ENCODE peak calls at places on chromosomes 13 and 19, in five cellular contexts. X is H9, D is trophoblast cell, J is mesenchymal stem cell, P is H1. G is an unnamed sample.

GRCh38 chr19:18046066-18046718 is 38.2 kb downstream of the ARRDC2 start:
- DNase-seq in X (no peak), D (peak), J (peak), P (no peak), G (no peak)

GRCh38 chr19:57437931-57438330 is 2.8 kb downstream of the ZNF749 start:
- DNase-seq in X (no peak), D (no peak), J (no peak), P (no peak), G (no peak)

GRCh38 chr19:45767881-45768643 is 990 bp downstream of the SIX5 start:
- DNase-seq in X (peak), D (peak), J (peak), P (peak), G (peak)

GRCh38 chr19:584240-585001 is 5.3 kb upstream of the HCN2 start:
- DNase-seq in X (peak), D (peak), J (peak), P (peak), G (peak)

GRCh38 chr19:45016388-45017314 is 15.4 kb downstream of the RELB start:
- DNase-seq in X (peak), D (peak), J (peak), P (peak), G (peak)

GRCh38 chr13:28805193-28805819 is 14.8 kb upstream of the MTUS2 start:
- DNase-seq in X (peak), D (peak), J (no peak), P (peak), G (no peak)

GRCh38 chr19:590750-591098 is 1.0 kb downstream of the HCN2 start:
- DNase-seq in X (no peak), D (no peak), J (no peak), P (no peak), G (no peak)

GRCh38 chr19:43611788-43612187 is at the start of gene SRRM5:
- DNase-seq in X (no peak), D (no peak), J (no peak), P (no peak), G (no peak)

GRCh38 chr19:49301165-49301865 is 23.7 kb downstream of the SLC6A16 start:
- DNase-seq in X (peak), D (peak), J (peak), P (peak), G (peak)

GRCh38 chr13:27189192-27189591 is 17.6 kb upstream of the USP12 start:
- DNase-seq in X (no peak), D (no peak), J (no peak), P (no peak), G (no peak)

GRCh38 chr13:26482451-26483197 is 74.9 kb upstream of the WASF3 start:
- DNase-seq in X (peak), D (peak), J (peak), P (peak), G (peak)

GRCh38 chr19:35059006-35059798 is 17.7 kb downstream of the HPN start:
- DNase-seq in X (no peak), D (no peak), J (no peak), P (no peak), G (no peak)

DNA sequence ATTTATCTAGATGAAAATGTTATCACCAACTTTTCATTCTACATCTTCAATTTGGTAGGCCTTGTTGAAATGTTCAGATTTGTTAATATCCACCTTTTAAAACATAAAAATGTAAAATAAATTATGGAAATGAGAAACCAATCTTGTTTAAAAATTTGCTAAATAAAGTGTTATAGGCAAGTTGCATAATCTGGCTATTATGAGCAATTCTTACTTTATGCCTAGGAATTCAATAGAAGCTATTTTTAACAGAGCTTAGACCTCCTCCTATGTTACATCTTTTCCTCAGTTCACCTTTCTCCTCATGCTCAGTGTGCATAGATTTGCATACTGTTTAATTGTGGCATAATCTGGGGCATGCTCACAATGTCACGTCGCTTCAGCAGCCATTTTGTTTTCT is 87.9 kb upstream of the POSTN start:
- DNase-seq in X (no peak), D (no peak), J (no peak), P (no peak), G (no peak)
- H4K91ac ChIP-seq in X (no peak), D (no peak), J (no peak), P (no peak), G (no peak)

GRCh38 chr13:91534996-91535395 is 136.6 kb downstream of the GPC5 start:
- DNase-seq in X (no peak), D (no peak), J (no peak), P (no peak), G (no peak)

GRCh38 chr13:91531646-91532045 is 133.2 kb downstream of the GPC5 start:
- DNase-seq in X (no peak), D (no peak), J (no peak), P (no peak), G (no peak)

GRCh38 chr13:91537376-91537775 is 139.0 kb downstream of the GPC5 start:
- DNase-seq in X (no peak), D (no peak), J (no peak), P (no peak), G (no peak)

DNA sequence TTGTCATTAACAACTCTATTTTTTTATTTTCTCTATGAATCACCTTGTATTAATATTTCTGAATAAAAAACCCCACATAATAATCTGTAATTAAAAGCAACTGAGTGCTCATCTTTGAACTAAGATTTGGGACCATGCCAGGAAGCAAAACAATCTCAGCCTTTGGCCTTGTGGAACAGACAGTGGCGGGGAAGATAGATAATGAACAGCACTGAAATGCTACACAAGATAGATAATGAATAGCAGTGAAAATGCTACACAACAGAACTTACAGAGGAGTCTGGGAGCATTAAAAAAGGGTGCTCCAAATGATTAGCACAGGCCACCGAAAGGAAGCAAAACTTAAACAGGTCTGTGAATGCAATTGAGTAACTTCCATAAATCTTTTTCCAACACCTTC is 134.9 kb downstream of the GPC5 start:
- DNase-seq in X (no peak), D (no peak), J (no peak), P (no peak), G (no peak)
- H2BK12ac ChIP-seq in X (no peak), D (no peak), J (no peak), P (no peak), G (no peak)

GRCh38 chr13:98508280-98509074 is 68.4 kb downstream of the STK24 start:
- DNase-seq in X (no peak), D (peak), J (peak), P (no peak), G (no peak)
- H4K91ac ChIP-seq in X (no peak), D (no peak), J (no peak), P (no peak), G (no peak)

DNA sequence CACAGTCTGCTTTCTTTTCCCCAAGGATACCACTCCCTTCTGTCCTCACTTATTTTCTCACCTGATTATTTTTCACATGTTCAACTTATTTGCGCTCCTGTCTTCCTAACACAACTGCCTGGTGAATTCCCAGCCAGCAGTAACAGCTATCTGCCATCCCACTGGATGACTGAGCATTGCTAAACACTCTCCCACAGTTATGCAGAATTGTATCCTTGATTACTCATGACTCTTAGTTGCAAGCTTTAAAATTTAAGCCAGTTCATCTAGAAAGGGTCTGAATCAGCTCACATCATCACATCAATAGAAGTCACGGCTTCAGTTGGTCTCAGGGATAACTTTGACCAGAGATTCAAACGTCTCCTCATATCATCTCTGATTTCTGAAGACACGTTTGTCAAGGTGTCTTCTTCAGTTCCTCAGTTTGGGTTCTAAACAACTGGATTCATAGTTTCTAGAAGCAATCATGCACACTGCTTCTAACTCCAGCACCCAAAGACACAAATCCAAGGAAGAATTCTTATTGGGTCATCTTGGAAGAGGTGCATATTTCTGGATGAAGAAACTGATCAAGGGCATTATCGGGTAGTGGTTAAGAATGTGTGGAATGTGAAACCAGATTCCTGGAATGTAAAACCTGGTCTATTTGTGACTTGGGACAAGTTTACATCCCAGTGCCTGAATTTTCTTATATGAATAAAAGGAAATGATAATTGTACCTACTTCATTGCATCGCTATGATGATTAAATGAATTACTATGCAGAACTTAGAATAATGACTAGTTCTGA is 13.9 kb upstream of the DACH1 start:
- DNase-seq in X (no peak), D (no peak), J (peak), P (no peak), G (no peak)
- H2BK12ac ChIP-seq in X (no peak), D (no peak), J (no peak), P (peak), G (no peak)

G was measured in neuronal stem cell.